ENCODE peak calls at places on chromosomes 13 and 19, in ten cellular contexts. U is fibroblast of the aortic adventitia, E is heart left ventricle, W is SK-N-SH, T is psoas muscle, Z is uterus, Y is choroid plexus epithelial cell, G is fibroblast of mammary gland, V is cardiac fibroblast, N is AG09309. P is an unnamed sample.

GRCh38 chr13:31699650-31700049 is 39.7 kb upstream of the RXFP2 start:
- DNase-seq in U (peak), E (no peak), W (no peak), T (no peak), Z (no peak), Y (peak), G (no peak), V (peak), N (no peak), P (peak)

GRCh38 chr19:5680083-5680436 is 256 bp downstream of the MICOS13 start:
- DNase-seq in U (no peak), E (no peak), W (peak), T (peak), Z (no peak), Y (peak), G (peak), V (no peak), N (no peak), P (peak)

GRCh38 chr13:66657165-66657895 is 572.8 kb downstream of the PCDH9 start:
- DNase-seq in U (peak), E (peak), W (peak), T (peak), Z (peak), Y (peak), G (peak), V (peak), N (peak), P (peak)

GRCh38 chr19:18674616-18675015 is 8.9 kb upstream of the CRTC1 start:
- DNase-seq in U (no peak), E (no peak), W (peak), T (peak), Z (no peak), Y (no peak), G (peak), V (no peak), N (no peak), P (no peak)

GRCh38 chr13:92175330-92175729 is 776.9 kb downstream of the GPC5 start:
- DNase-seq in U (peak), E (no peak), W (peak), T (no peak), Z (no peak), Y (peak), G (peak), V (peak), N (no peak), P (peak)

GRCh38 chr19:21835429-21835809 is 563 bp downstream of the ZNF43 start:
- DNase-seq in U (no peak), E (no peak), W (no peak), T (no peak), Z (no peak), Y (no peak), G (no peak), V (no peak), N (no peak), P (no peak)

GRCh38 chr13:68608147-68608546 is 1378.0 kb upstream of the PCDH9 start:
- DNase-seq in U (no peak), E (no peak), W (no peak), T (no peak), Z (no peak), Y (no peak), G (no peak), V (no peak), N (no peak), P (no peak)

GRCh38 chr19:18304496-18305312 is 18.2 kb downstream of the LSM4 start:
- DNase-seq in U (peak), E (peak), W (peak), T (peak), Z (peak), Y (peak), G (peak), V (peak), N (no peak), P (peak)

GRCh38 chr13:45595968-45596367 is 19.6 kb downstream of the ERICH6B start:
- DNase-seq in U (no peak), E (no peak), W (no peak), T (no peak), Z (no peak), Y (peak), G (no peak), V (no peak), N (no peak), P (peak)

GRCh38 chr13:71320452-71320851 is 546.6 kb downstream of the DACH1 start:
- DNase-seq in U (no peak), E (no peak), W (no peak), T (no peak), Z (no peak), Y (peak), G (peak), V (peak), N (no peak), P (peak)

GRCh38 chr13:113813749-113814434 is 50.0 kb downstream of the GAS6 start:
- DNase-seq in U (peak), E (peak), W (no peak), T (no peak), Z (no peak), Y (peak), G (no peak), V (peak), N (no peak), P (peak)

GRCh38 chr19:56367829-56368711 is 25.3 kb downstream of the ZNF582 start:
- DNase-seq in U (peak), E (peak), W (peak), T (peak), Z (peak), Y (peak), G (peak), V (peak), N (peak), P (peak)
- TF ChIP-seq CTCF in U (no peak), E (no peak), W (no peak), T (no peak), Z (no peak), Y (no peak), G (no peak), V (no peak), N (no peak), P (no peak)

GRCh38 chr19:4199699-4200293 is 17.3 kb downstream of the ANKRD24 start:
- DNase-seq in U (no peak), E (no peak), W (peak), T (no peak), Z (no peak), Y (no peak), G (no peak), V (no peak), N (no peak), P (no peak)
- H3K4me3 ChIP-seq in U (no peak), E (no peak), W (no peak), T (no peak), Z (no peak), Y (no peak), G (no peak), V (no peak), N (no peak), P (no peak)

DNA sequence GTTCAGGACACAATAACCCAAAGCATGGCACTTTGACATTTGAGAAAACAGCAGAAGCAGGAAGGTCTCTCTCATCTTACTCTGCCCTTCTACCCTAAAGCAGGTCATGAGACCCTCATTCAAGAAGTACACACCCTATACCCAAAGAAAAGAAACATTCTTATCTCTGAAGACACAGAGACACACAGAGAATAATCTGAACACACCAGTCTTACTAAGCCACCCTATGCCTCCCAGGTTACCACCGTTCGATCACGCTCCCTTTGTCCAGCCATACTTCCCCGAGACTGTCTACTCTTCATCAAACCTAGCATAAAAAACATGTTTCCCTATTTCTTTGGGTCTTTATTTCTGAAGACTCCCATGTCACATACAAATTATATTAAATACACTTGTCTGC is 66.5 kb upstream of the ANKRD10 start:
- DNase-seq in U (no peak), E (no peak), W (no peak), T (no peak), Z (no peak), Y (no peak), G (no peak), V (no peak), N (no peak), P (no peak)
- TF ChIP-seq CTCF in U (no peak), E (no peak), W (no peak), T (no peak), Z (no peak), Y (no peak), G (no peak), V (no peak), N (no peak), P (no peak)

DNA sequence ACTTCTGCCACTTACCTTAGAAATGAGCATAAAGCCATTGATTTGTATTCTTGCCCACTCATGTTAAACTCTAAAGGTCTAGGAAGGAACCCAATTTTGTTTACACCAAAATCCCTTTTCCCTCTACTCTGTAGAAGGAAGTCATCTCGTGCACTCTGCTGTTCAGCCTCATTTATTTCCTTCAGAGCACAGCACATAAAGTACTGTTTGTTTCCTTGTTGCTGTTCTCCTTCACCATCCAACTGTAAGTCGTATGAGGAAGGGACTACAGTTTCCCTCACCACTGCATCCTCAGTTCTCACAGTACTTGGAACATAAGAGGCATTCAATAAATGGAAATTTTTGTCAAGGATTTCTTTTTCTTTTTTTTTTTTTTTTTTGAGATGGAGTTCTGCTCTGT is 24.6 kb downstream of the CDADC1 start:
- DNase-seq in U (no peak), E (no peak), W (no peak), T (no peak), Z (no peak), Y (no peak), G (no peak), V (no peak), N (no peak), P (no peak)
- H3K4me3 ChIP-seq in U (no peak), E (no peak), W (no peak), T (no peak), Z (no peak), Y (no peak), G (no peak), V (no peak), N (no peak), P (no peak)

GRCh38 chr19:43934055-43934984 is 762 bp downstream of the ZNF45 start:
- DNase-seq in U (peak), E (no peak), W (peak), T (no peak), Z (no peak), Y (peak), G (peak), V (peak), N (no peak), P (no peak)
- TF ChIP-seq CTCF in U (peak), E (no peak), W (peak), T (no peak), Z (no peak), Y (peak), G (no peak), V (no peak), N (no peak), P (peak)

GRCh38 chr13:75366380-75367280 is 115.3 kb downstream of the TBC1D4 start:
- DNase-seq in U (no peak), E (no peak), W (no peak), T (no peak), Z (no peak), Y (peak), G (no peak), V (peak), N (no peak), P (peak)
- H3K4me3 ChIP-seq in U (no peak), E (peak), W (no peak), T (peak), Z (no peak), Y (no peak), G (no peak), V (no peak), N (no peak), P (peak)